ENCODE peak calls at places on chromosomes 16 and 17, in six cellular contexts. One of them, this sample, is unnamed.

GRCh38 chr16:12062343-12063003 is 85.9 kb downstream of the SNX29 start:
- DNase-seq in BJ: peak; percentile 78
- DNase-seq in left ventricle myocardium inferior: peak; percentile 75
- DNase-seq in NCI-H2227 treated with DMSO at 0.1 percent for 48 hours: no peak
- DNase-seq in brain microvascular endothelial cell: peak; percentile 79
- DNase-seq in NCI-H1694 treated with DMSO at 0.1 percent for 48 hours: no peak
- DNase-seq in this sample: peak; percentile 75

GRCh38 chr16:46573008-46573833 is 48.0 kb downstream of the SHCBP1 start:
- DNase-seq in BJ: peak; percentile 9
- DNase-seq in left ventricle myocardium inferior: no peak
- DNase-seq in NCI-H2227 treated with DMSO at 0.1 percent for 48 hours: no peak
- DNase-seq in brain microvascular endothelial cell: peak; percentile 53
- DNase-seq in NCI-H1694 treated with DMSO at 0.1 percent for 48 hours: no peak
- DNase-seq in this sample: no peak

GRCh38 chr16:9934723-9935508 is 247.3 kb downstream of the GRIN2A start:
- DNase-seq in BJ: no peak
- DNase-seq in left ventricle myocardium inferior: peak; percentile 41
- DNase-seq in NCI-H2227 treated with DMSO at 0.1 percent for 48 hours: no peak
- DNase-seq in brain microvascular endothelial cell: no peak
- DNase-seq in NCI-H1694 treated with DMSO at 0.1 percent for 48 hours: no peak
- DNase-seq in this sample: no peak

GRCh38 chr17:79051306-79051705 is 23.3 kb upstream of the ENGASE start:
- DNase-seq in BJ: no peak
- DNase-seq in left ventricle myocardium inferior: no peak
- DNase-seq in NCI-H2227 treated with DMSO at 0.1 percent for 48 hours: no peak
- DNase-seq in brain microvascular endothelial cell: no peak
- DNase-seq in NCI-H1694 treated with DMSO at 0.1 percent for 48 hours: no peak
- DNase-seq in this sample: no peak

GRCh38 chr16:28924762-28925385 is at the start of gene RABEP2:
- DNase-seq in BJ: peak; percentile 29
- DNase-seq in left ventricle myocardium inferior: peak; percentile 93
- DNase-seq in NCI-H2227 treated with DMSO at 0.1 percent for 48 hours: peak; percentile 95
- DNase-seq in brain microvascular endothelial cell: peak; percentile 77
- DNase-seq in NCI-H1694 treated with DMSO at 0.1 percent for 48 hours: peak; percentile 57
- DNase-seq in this sample: peak; percentile 94

GRCh38 chr17:50830994-50831393 is 4.4 kb upstream of the WFIKKN2 start:
- DNase-seq in BJ: no peak
- DNase-seq in left ventricle myocardium inferior: no peak
- DNase-seq in NCI-H2227 treated with DMSO at 0.1 percent for 48 hours: peak; percentile 57
- DNase-seq in brain microvascular endothelial cell: no peak
- DNase-seq in NCI-H1694 treated with DMSO at 0.1 percent for 48 hours: peak; percentile 80
- DNase-seq in this sample: no peak

GRCh38 chr17:77506371-77506991 is 365.7 kb downstream of the SEC14L1 start:
- DNase-seq in BJ: no peak
- DNase-seq in left ventricle myocardium inferior: no peak
- DNase-seq in NCI-H2227 treated with DMSO at 0.1 percent for 48 hours: no peak
- DNase-seq in brain microvascular endothelial cell: no peak
- DNase-seq in NCI-H1694 treated with DMSO at 0.1 percent for 48 hours: no peak
- DNase-seq in this sample: peak; percentile 53

GRCh38 chr16:29148867-29149272 is 164.0 kb downstream of the LAT start:
- DNase-seq in BJ: no peak
- DNase-seq in left ventricle myocardium inferior: peak; percentile 47
- DNase-seq in NCI-H2227 treated with DMSO at 0.1 percent for 48 hours: no peak
- DNase-seq in brain microvascular endothelial cell: no peak
- DNase-seq in NCI-H1694 treated with DMSO at 0.1 percent for 48 hours: no peak
- DNase-seq in this sample: peak; percentile 91

GRCh38 chr17:79220715-79221291 is 146.2 kb downstream of the ENGASE start:
- DNase-seq in BJ: no peak
- DNase-seq in left ventricle myocardium inferior: no peak
- DNase-seq in NCI-H2227 treated with DMSO at 0.1 percent for 48 hours: no peak
- DNase-seq in brain microvascular endothelial cell: no peak
- DNase-seq in NCI-H1694 treated with DMSO at 0.1 percent for 48 hours: peak; percentile 23
- DNase-seq in this sample: no peak

GRCh38 chr17:1487939-1488825 is 4.3 kb downstream of the MYO1C start:
- DNase-seq in BJ: peak; percentile 56
- DNase-seq in left ventricle myocardium inferior: peak; percentile 90
- DNase-seq in NCI-H2227 treated with DMSO at 0.1 percent for 48 hours: peak; percentile 58
- DNase-seq in brain microvascular endothelial cell: peak; percentile 67
- DNase-seq in NCI-H1694 treated with DMSO at 0.1 percent for 48 hours: no peak
- DNase-seq in this sample: peak; percentile 95

GRCh38 chr16:8572919-8573724 is 17.2 kb downstream of the TMEM114 start:
- DNase-seq in BJ: no peak
- DNase-seq in left ventricle myocardium inferior: no peak
- DNase-seq in NCI-H2227 treated with DMSO at 0.1 percent for 48 hours: peak; percentile 30
- DNase-seq in brain microvascular endothelial cell: peak; percentile 22
- DNase-seq in NCI-H1694 treated with DMSO at 0.1 percent for 48 hours: no peak
- DNase-seq in this sample: no peak

GRCh38 chr17:43880420-43880991 is 26.8 kb downstream of the MPP2 start:
- DNase-seq in BJ: no peak
- DNase-seq in left ventricle myocardium inferior: no peak
- DNase-seq in NCI-H2227 treated with DMSO at 0.1 percent for 48 hours: no peak
- DNase-seq in brain microvascular endothelial cell: no peak
- DNase-seq in NCI-H1694 treated with DMSO at 0.1 percent for 48 hours: no peak
- DNase-seq in this sample: no peak

GRCh38 chr17:16920628-16921020 is 51.3 kb downstream of the TNFRSF13B start:
- DNase-seq in BJ: no peak
- DNase-seq in left ventricle myocardium inferior: peak; percentile 3
- DNase-seq in NCI-H2227 treated with DMSO at 0.1 percent for 48 hours: no peak
- DNase-seq in brain microvascular endothelial cell: no peak
- DNase-seq in NCI-H1694 treated with DMSO at 0.1 percent for 48 hours: no peak
- DNase-seq in this sample: peak; percentile 60

GRCh38 chr17:40602445-40603443 is 37.5 kb upstream of the CCR7 start:
- DNase-seq in BJ: no peak
- DNase-seq in left ventricle myocardium inferior: no peak
- DNase-seq in NCI-H2227 treated with DMSO at 0.1 percent for 48 hours: no peak
- DNase-seq in brain microvascular endothelial cell: no peak
- DNase-seq in NCI-H1694 treated with DMSO at 0.1 percent for 48 hours: no peak
- DNase-seq in this sample: no peak

GRCh38 chr16:4200000-4200780 is 41.7 kb downstream of the SRL start:
- DNase-seq in BJ: peak; percentile 7
- DNase-seq in left ventricle myocardium inferior: peak; percentile 61
- DNase-seq in NCI-H2227 treated with DMSO at 0.1 percent for 48 hours: no peak
- DNase-seq in brain microvascular endothelial cell: peak; percentile 49
- DNase-seq in NCI-H1694 treated with DMSO at 0.1 percent for 48 hours: peak; percentile 22
- DNase-seq in this sample: no peak

GRCh38 chr16:65658339-65659275 is 536.7 kb upstream of the CDH11 start:
- DNase-seq in BJ: peak; percentile 69
- DNase-seq in left ventricle myocardium inferior: no peak
- DNase-seq in NCI-H2227 treated with DMSO at 0.1 percent for 48 hours: no peak
- DNase-seq in brain microvascular endothelial cell: peak; percentile 77
- DNase-seq in NCI-H1694 treated with DMSO at 0.1 percent for 48 hours: peak; percentile 9
- DNase-seq in this sample: no peak

GRCh38 chr17:596763-597644 is 117.6 kb downstream of the VPS53 start:
- DNase-seq in BJ: no peak
- DNase-seq in left ventricle myocardium inferior: no peak
- DNase-seq in NCI-H2227 treated with DMSO at 0.1 percent for 48 hours: no peak
- DNase-seq in brain microvascular endothelial cell: peak; percentile 90
- DNase-seq in NCI-H1694 treated with DMSO at 0.1 percent for 48 hours: no peak
- DNase-seq in this sample: no peak

GRCh38 chr16:12126091-12126806 is 149.7 kb downstream of the SNX29 start:
- DNase-seq in BJ: no peak
- DNase-seq in left ventricle myocardium inferior: no peak
- DNase-seq in NCI-H2227 treated with DMSO at 0.1 percent for 48 hours: no peak
- DNase-seq in brain microvascular endothelial cell: no peak
- DNase-seq in NCI-H1694 treated with DMSO at 0.1 percent for 48 hours: no peak
- DNase-seq in this sample: no peak

GRCh38 chr17:56593073-56593740 is at the start of gene NOG:
- DNase-seq in BJ: no peak
- DNase-seq in left ventricle myocardium inferior: peak; percentile 31
- DNase-seq in NCI-H2227 treated with DMSO at 0.1 percent for 48 hours: peak; percentile 66
- DNase-seq in brain microvascular endothelial cell: no peak
- DNase-seq in NCI-H1694 treated with DMSO at 0.1 percent for 48 hours: peak; percentile 69
- DNase-seq in this sample: no peak

GRCh38 chr17:2736956-2737355 is 12.5 kb downstream of the CCDC92B start:
- DNase-seq in BJ: no peak
- DNase-seq in left ventricle myocardium inferior: no peak
- DNase-seq in NCI-H2227 treated with DMSO at 0.1 percent for 48 hours: no peak
- DNase-seq in brain microvascular endothelial cell: no peak
- DNase-seq in NCI-H1694 treated with DMSO at 0.1 percent for 48 hours: no peak
- DNase-seq in this sample: no peak

GRCh38 chr17:48779421-48779820 is 37.6 kb downstream of the TTLL6 start:
- DNase-seq in BJ: no peak
- DNase-seq in left ventricle myocardium inferior: no peak
- DNase-seq in NCI-H2227 treated with DMSO at 0.1 percent for 48 hours: no peak
- DNase-seq in brain microvascular endothelial cell: no peak
- DNase-seq in NCI-H1694 treated with DMSO at 0.1 percent for 48 hours: no peak
- DNase-seq in this sample: no peak

GRCh38 chr17:17546399-17547185 is 44.9 kb downstream of the PEMT start:
- DNase-seq in BJ: no peak
- DNase-seq in left ventricle myocardium inferior: peak; percentile 9
- DNase-seq in NCI-H2227 treated with DMSO at 0.1 percent for 48 hours: no peak
- DNase-seq in brain microvascular endothelial cell: no peak
- DNase-seq in NCI-H1694 treated with DMSO at 0.1 percent for 48 hours: no peak
- DNase-seq in this sample: no peak

This sample was measured in cardiac septum.